ENCODE peak calls at places on chromosome 6, in four cellular contexts. I is nephron progenitor cell; B is upper lobe of right lung; P is effector CD8-positive, alpha-beta T cell. L is an unnamed sample.

GRCh38 chr6:14542670-14543366 is 425.2 kb downstream of the CD83 start:
- DNase-seq in I (no peak), B (no peak), P (no peak), L (no peak)

GRCh38 chr6:152054441-152054840 is 247.0 kb downstream of the ESR1 start:
- DNase-seq in I (no peak), B (no peak), P (no peak), L (no peak)

GRCh38 chr6:13427838-13428527 is 59.4 kb downstream of the GFOD1 start:
- DNase-seq in I (peak; percentile 32), B (no peak), P (peak; percentile 20), L (no peak)

GRCh38 chr6:144315981-144316865 is 31.1 kb downstream of the UTRN start:
- DNase-seq in I (no peak), B (no peak), P (no peak), L (no peak)

GRCh38 chr6:92849636-92850035 is 569.7 kb downstream of the EPHA7 start:
- DNase-seq in I (no peak), B (no peak), P (no peak), L (no peak)

GRCh38 chr6:128554302-128554701 is 33.9 kb upstream of the PTPRK start:
- DNase-seq in I (no peak), B (no peak), P (no peak), L (no peak)

GRCh38 chr6:6164367-6164766 is 156.1 kb downstream of the F13A1 start:
- DNase-seq in I (no peak), B (no peak), P (no peak), L (no peak)

GRCh38 chr6:11398451-11399326 is 138.9 kb upstream of the TMEM170B start:
- DNase-seq in I (no peak), B (no peak), P (no peak), L (no peak)

GRCh38 chr6:38198219-38198618 is 378.7 kb downstream of the ZFAND3 start:
- DNase-seq in I (no peak), B (no peak), P (no peak), L (no peak)

GRCh38 chr6:47187883-47188587 is 121.7 kb downstream of the TNFRSF21 start:
- DNase-seq in I (no peak), B (no peak), P (no peak), L (no peak)

GRCh38 chr6:124573953-124574352 is 388.3 kb upstream of the RNF217 start:
- DNase-seq in I (no peak), B (no peak), P (no peak), L (no peak)

GRCh38 chr6:137911675-137912158 is 44.7 kb downstream of the TNFAIP3 start:
- DNase-seq in I (no peak), B (no peak), P (no peak), L (no peak)

GRCh38 chr6:158081657-158081935 is 86.5 kb downstream of the SERAC1 start:
- DNase-seq in I (no peak), B (no peak), P (no peak), L (no peak)

GRCh38 chr6:148747145-148747492 is 289 bp downstream of the UST start:
- DNase-seq in I (peak; percentile 68), B (peak; percentile 82), P (no peak), L (peak; percentile 78)

GRCh38 chr6:63509652-63510352 is 62.5 kb upstream of the LOC128125822 start:
- DNase-seq in I (no peak), B (no peak), P (no peak), L (no peak)

GRCh38 chr6:38117281-38117680 is 297.8 kb downstream of the ZFAND3 start:
- DNase-seq in I (no peak), B (no peak), P (no peak), L (no peak)

GRCh38 chr6:35795453-35796071 is 1.6 kb downstream of the CLPS start:
- DNase-seq in I (no peak), B (no peak), P (no peak), L (no peak)

GRCh38 chr6:117477988-117478852 is 4.3 kb upstream of the DCBLD1 start:
- DNase-seq in I (no peak), B (no peak), P (no peak), L (no peak)

GRCh38 chr6:166955121-166955864 is 1.1 kb downstream of the RNASET2 start:
- DNase-seq in I (peak; percentile 22), B (peak; percentile 75), P (no peak), L (peak; percentile 82)

GRCh38 chr6:143332153-143332845 is 118.2 kb downstream of the ADAT2 start:
- DNase-seq in I (no peak), B (no peak), P (no peak), L (no peak)

GRCh38 chr6:103047567-103047966 is 1654.1 kb downstream of the GRIK2 start:
- DNase-seq in I (no peak), B (no peak), P (no peak), L (no peak)

GRCh38 chr6:155273438-155273837 is 9.6 kb downstream of the CLDN20 start:
- DNase-seq in I (peak; percentile 12), B (no peak), P (no peak), L (no peak)

GRCh38 chr6:159043986-159044385 is 805 bp downstream of the TAGAP start:
- DNase-seq in I (no peak), B (no peak), P (no peak), L (no peak)

GRCh38 chr6:159727717-159728440 is 573 bp downstream of the WTAP start:
- DNase-seq in I (no peak), B (no peak), P (no peak), L (no peak)

GRCh38 chr6:168219804-168220203 is 99.8 kb downstream of the DACT2 start:
- DNase-seq in I (no peak), B (no peak), P (no peak), L (no peak)

GRCh38 chr6:62998022-62998421 is 213.2 kb upstream of the FKBP1C start:
- DNase-seq in I (no peak), B (no peak), P (no peak), L (no peak)

GRCh38 chr6:8195714-8196104 is 93.4 kb upstream of the EEF1E1 start:
- DNase-seq in I (no peak), B (no peak), P (no peak), L (no peak)

GRCh38 chr6:131950767-131951575 is at the start of gene CCN2:
- DNase-seq in I (peak; percentile 91), B (peak; percentile 87), P (no peak), L (peak; percentile 88)

GRCh38 chr6:69732640-69733039 is 64.2 kb downstream of the LMBRD1 start:
- DNase-seq in I (no peak), B (no peak), P (no peak), L (no peak)

GRCh38 chr6:150592377-150592995 is 7.2 kb upstream of the PLEKHG1 start:
- DNase-seq in I (no peak), B (no peak), P (no peak), L (no peak)

GRCh38 chr6:113842165-113842564 is 15.0 kb upstream of the MARCKS start:
- DNase-seq in I (no peak), B (no peak), P (no peak), L (no peak)

GRCh38 chr6:53035549-53036213 is 29.5 kb upstream of the FBXO9 start:
- DNase-seq in I (no peak), B (no peak), P (no peak), L (no peak)

GRCh38 chr6:20021795-20022194 is 184.6 kb downstream of the ID4 start:
- DNase-seq in I (no peak), B (no peak), P (no peak), L (no peak)

GRCh38 chr6:138467901-138468300 is 31.4 kb downstream of the NHSL1 start:
- DNase-seq in I (no peak), B (no peak), P (no peak), L (no peak)

GRCh38 chr6:144063744-144064401 is 31.5 kb downstream of the SF3B5 start:
- DNase-seq in I (peak; percentile 92), B (peak; percentile 97), P (peak; percentile 82), L (peak; percentile 97)

GRCh38 chr6:88626460-88626859 is 337.0 kb downstream of the RNGTT start:
- DNase-seq in I (no peak), B (no peak), P (no peak), L (no peak)

L was measured in cardiac septum.